ENCODE peak calls at places on chromosomes 1 and 21, in four cellular contexts. One of them, this sample, is unnamed.

GRCh38 chr1:41639332-41639936 is 155.0 kb upstream of the EDN2 start:
- ATAC-seq in activated CD8-positive, alpha-beta memory T cell treated with anti-CD3 and anti-CD28 coated beads, Interleukin-2, amount 10 ng/mL, durations not matched to agents 7 days and 5 days: peak
- ATAC-seq in body of pancreas: no peak
- ATAC-seq in CD8-positive, alpha-beta T cell: peak
- ATAC-seq in this sample: peak

GRCh38 chr1:183548136-183548535 is 42.1 kb downstream of the NCF2 start:
- ATAC-seq in activated CD8-positive, alpha-beta memory T cell treated with anti-CD3 and anti-CD28 coated beads, Interleukin-2, amount 10 ng/mL, durations not matched to agents 7 days and 5 days: no peak
- ATAC-seq in CD8-positive, alpha-beta T cell: no peak
- ATAC-seq in body of pancreas: no peak
- ATAC-seq in this sample: no peak

GRCh38 chr1:183275322-183275721 is 89.3 kb downstream of the LAMC2 start:
- ATAC-seq in CD8-positive, alpha-beta T cell: no peak
- ATAC-seq in activated CD8-positive, alpha-beta memory T cell treated with anti-CD3 and anti-CD28 coated beads, Interleukin-2, amount 10 ng/mL, durations not matched to agents 7 days and 5 days: no peak
- ATAC-seq in body of pancreas: no peak
- ATAC-seq in this sample: no peak

GRCh38 chr1:175356727-175357126 is 164.2 kb upstream of the KIAA0040 start:
- ATAC-seq in CD8-positive, alpha-beta T cell: no peak
- ATAC-seq in activated CD8-positive, alpha-beta memory T cell treated with anti-CD3 and anti-CD28 coated beads, Interleukin-2, amount 10 ng/mL, durations not matched to agents 7 days and 5 days: no peak
- ATAC-seq in body of pancreas: no peak
- ATAC-seq in this sample: no peak

GRCh38 chr1:201190624-201191051 is at the start of gene IGFN1:
- ATAC-seq in CD8-positive, alpha-beta T cell: no peak
- ATAC-seq in body of pancreas: no peak
- ATAC-seq in activated CD8-positive, alpha-beta memory T cell treated with anti-CD3 and anti-CD28 coated beads, Interleukin-2, amount 10 ng/mL, durations not matched to agents 7 days and 5 days: no peak
- ATAC-seq in this sample: no peak

GRCh38 chr21:42632336-42632751 is 21.1 kb upstream of the PDE9A start:
- ATAC-seq in body of pancreas: no peak
- ATAC-seq in CD8-positive, alpha-beta T cell: no peak
- ATAC-seq in activated CD8-positive, alpha-beta memory T cell treated with anti-CD3 and anti-CD28 coated beads, Interleukin-2, amount 10 ng/mL, durations not matched to agents 7 days and 5 days: no peak
- ATAC-seq in this sample: no peak

GRCh38 chr1:164765557-164765956 is 206.6 kb downstream of the PBX1 start:
- ATAC-seq in activated CD8-positive, alpha-beta memory T cell treated with anti-CD3 and anti-CD28 coated beads, Interleukin-2, amount 10 ng/mL, durations not matched to agents 7 days and 5 days: no peak
- ATAC-seq in body of pancreas: peak
- ATAC-seq in CD8-positive, alpha-beta T cell: no peak
- ATAC-seq in this sample: no peak

GRCh38 chr1:25253911-25254310 is 6.7 kb upstream of the RSRP1 start:
- ATAC-seq in body of pancreas: no peak
- ATAC-seq in activated CD8-positive, alpha-beta memory T cell treated with anti-CD3 and anti-CD28 coated beads, Interleukin-2, amount 10 ng/mL, durations not matched to agents 7 days and 5 days: no peak
- ATAC-seq in CD8-positive, alpha-beta T cell: no peak
- ATAC-seq in this sample: no peak

GRCh38 chr1:24981632-24982007 is 51.5 kb upstream of the RUNX3 start:
- ATAC-seq in body of pancreas: no peak
- ATAC-seq in activated CD8-positive, alpha-beta memory T cell treated with anti-CD3 and anti-CD28 coated beads, Interleukin-2, amount 10 ng/mL, durations not matched to agents 7 days and 5 days: peak
- ATAC-seq in CD8-positive, alpha-beta T cell: peak
- ATAC-seq in this sample: peak

GRCh38 chr1:17679856-17680255 is 75.3 kb upstream of the ACTL8 start:
- ATAC-seq in body of pancreas: no peak
- ATAC-seq in activated CD8-positive, alpha-beta memory T cell treated with anti-CD3 and anti-CD28 coated beads, Interleukin-2, amount 10 ng/mL, durations not matched to agents 7 days and 5 days: no peak
- ATAC-seq in CD8-positive, alpha-beta T cell: no peak
- ATAC-seq in this sample: no peak

GRCh38 chr1:156694563-156694962 is 10.8 kb downstream of the CRABP2 start:
- ATAC-seq in body of pancreas: no peak
- ATAC-seq in activated CD8-positive, alpha-beta memory T cell treated with anti-CD3 and anti-CD28 coated beads, Interleukin-2, amount 10 ng/mL, durations not matched to agents 7 days and 5 days: no peak
- ATAC-seq in CD8-positive, alpha-beta T cell: no peak
- ATAC-seq in this sample: no peak

GRCh38 chr1:37792943-37793686 is 532 bp upstream of the MANEAL start:
- ATAC-seq in body of pancreas: no peak
- ATAC-seq in activated CD8-positive, alpha-beta memory T cell treated with anti-CD3 and anti-CD28 coated beads, Interleukin-2, amount 10 ng/mL, durations not matched to agents 7 days and 5 days: no peak
- ATAC-seq in CD8-positive, alpha-beta T cell: no peak
- ATAC-seq in this sample: no peak

GRCh38 chr1:203135636-203136305 is 8.2 kb downstream of the ADORA1 start:
- ATAC-seq in body of pancreas: peak
- ATAC-seq in activated CD8-positive, alpha-beta memory T cell treated with anti-CD3 and anti-CD28 coated beads, Interleukin-2, amount 10 ng/mL, durations not matched to agents 7 days and 5 days: peak
- ATAC-seq in CD8-positive, alpha-beta T cell: no peak
- ATAC-seq in this sample: peak

GRCh38 chr1:160781914-160782689 is 13.9 kb upstream of the LY9 start:
- ATAC-seq in activated CD8-positive, alpha-beta memory T cell treated with anti-CD3 and anti-CD28 coated beads, Interleukin-2, amount 10 ng/mL, durations not matched to agents 7 days and 5 days: peak
- ATAC-seq in body of pancreas: peak
- ATAC-seq in CD8-positive, alpha-beta T cell: peak
- ATAC-seq in this sample: peak

GRCh38 chr1:115922806-115923205 is 53.5 kb upstream of the SLC22A15 start:
- ATAC-seq in activated CD8-positive, alpha-beta memory T cell treated with anti-CD3 and anti-CD28 coated beads, Interleukin-2, amount 10 ng/mL, durations not matched to agents 7 days and 5 days: no peak
- ATAC-seq in body of pancreas: no peak
- ATAC-seq in CD8-positive, alpha-beta T cell: no peak
- ATAC-seq in this sample: no peak

GRCh38 chr1:221886311-221887090 is 144.6 kb upstream of the DUSP10 start:
- ATAC-seq in CD8-positive, alpha-beta T cell: no peak
- ATAC-seq in activated CD8-positive, alpha-beta memory T cell treated with anti-CD3 and anti-CD28 coated beads, Interleukin-2, amount 10 ng/mL, durations not matched to agents 7 days and 5 days: no peak
- ATAC-seq in body of pancreas: no peak
- ATAC-seq in this sample: no peak

GRCh38 chr1:117690230-117690629 is 84.4 kb downstream of the TENT5C start:
- ATAC-seq in body of pancreas: no peak
- ATAC-seq in CD8-positive, alpha-beta T cell: no peak
- ATAC-seq in activated CD8-positive, alpha-beta memory T cell treated with anti-CD3 and anti-CD28 coated beads, Interleukin-2, amount 10 ng/mL, durations not matched to agents 7 days and 5 days: no peak
- ATAC-seq in this sample: no peak

GRCh38 chr1:53909946-53910345 is 16.0 kb downstream of the DIO1 start:
- ATAC-seq in activated CD8-positive, alpha-beta memory T cell treated with anti-CD3 and anti-CD28 coated beads, Interleukin-2, amount 10 ng/mL, durations not matched to agents 7 days and 5 days: no peak
- ATAC-seq in body of pancreas: peak
- ATAC-seq in CD8-positive, alpha-beta T cell: no peak
- ATAC-seq in this sample: no peak

GRCh38 chr1:180927348-180927747 is 14.7 kb downstream of the KIAA1614 start:
- ATAC-seq in body of pancreas: no peak
- ATAC-seq in activated CD8-positive, alpha-beta memory T cell treated with anti-CD3 and anti-CD28 coated beads, Interleukin-2, amount 10 ng/mL, durations not matched to agents 7 days and 5 days: no peak
- ATAC-seq in CD8-positive, alpha-beta T cell: no peak
- ATAC-seq in this sample: no peak

GRCh38 chr1:24540051-24540905 is 15.6 kb upstream of the NCMAP start:
- ATAC-seq in body of pancreas: no peak
- ATAC-seq in CD8-positive, alpha-beta T cell: no peak
- ATAC-seq in activated CD8-positive, alpha-beta memory T cell treated with anti-CD3 and anti-CD28 coated beads, Interleukin-2, amount 10 ng/mL, durations not matched to agents 7 days and 5 days: peak
- ATAC-seq in this sample: peak

GRCh38 chr1:198363752-198364151 is 176.7 kb downstream of the ATP6V1G3 start:
- ATAC-seq in body of pancreas: no peak
- ATAC-seq in activated CD8-positive, alpha-beta memory T cell treated with anti-CD3 and anti-CD28 coated beads, Interleukin-2, amount 10 ng/mL, durations not matched to agents 7 days and 5 days: peak
- ATAC-seq in CD8-positive, alpha-beta T cell: no peak
- ATAC-seq in this sample: peak

GRCh38 chr1:11878081-11878890 is 19.5 kb upstream of the NPPB start:
- ATAC-seq in CD8-positive, alpha-beta T cell: no peak
- ATAC-seq in activated CD8-positive, alpha-beta memory T cell treated with anti-CD3 and anti-CD28 coated beads, Interleukin-2, amount 10 ng/mL, durations not matched to agents 7 days and 5 days: no peak
- ATAC-seq in body of pancreas: no peak
- ATAC-seq in this sample: no peak